ENCODE peak calls at places on chromosomes 6 and 20, in six cellular contexts. I is HepG2, N is K562, X is H1, H is GM12878, S is GM12891. Z is an unnamed sample.
A peak's percentile ranks its signal among the peaks of the same experiment; 100 is the strongest.

GRCh38 chr6:27667651-27668441 is 194.9 kb upstream of the ZNF184 start:
- DNase-seq in X (no peak), I (no peak), S (no peak), H (no peak), N (no peak), Z (no peak)

GRCh38 chr20:43721429-43722152 is 5.2 kb downstream of the GTSF1L start:
- DNase-seq in S (no peak), I (no peak), H (no peak), X (no peak), N (no peak), Z (no peak)

GRCh38 chr20:18678599-18678998 is 90.7 kb downstream of the DTD1 start:
- DNase-seq in S (no peak), I (no peak), X (no peak), H (no peak), N (no peak), Z (no peak)

GRCh38 chr6:43951756-43952675 is 175.2 kb downstream of the MRPL14 start:
- DNase-seq in N (no peak), X (no peak), S (no peak), I (peak; percentile 31), H (no peak), Z (no peak)

GRCh38 chr20:40658509-40658908 is 30.5 kb downstream of the MAFB start:
- DNase-seq in I (no peak), S (no peak), X (no peak), H (no peak), N (no peak), Z (no peak)

GRCh38 chr6:135159531-135159930 is 21.6 kb upstream of the MYB start:
- DNase-seq in S (no peak), X (no peak), I (no peak), H (no peak), N (no peak), Z (no peak)

GRCh38 chr6:34237316-34237721 is 646 bp downstream of the HMGA1 start:
- DNase-seq in N (peak; percentile 83), I (no peak), S (no peak), H (no peak), X (no peak), Z (no peak)

GRCh38 chr20:59518881-59519706 is 85.2 kb upstream of the PHACTR3 start:
- DNase-seq in S (peak; percentile 66), I (peak; percentile 73), X (no peak), N (peak; percentile 57), H (no peak), Z (peak; percentile 60)

GRCh38 chr6:85403331-85404015 is 46.4 kb upstream of the NT5E start:
- DNase-seq in N (no peak), X (no peak), H (no peak), I (no peak), S (no peak), Z (no peak)

GRCh38 chr6:95117236-95117635 is 460.1 kb upstream of the MANEA start:
- DNase-seq in H (no peak), X (no peak), S (no peak), I (no peak), N (no peak), Z (no peak)

GRCh38 chr6:134351615-134352474 is 33.9 kb upstream of the SGK1 start:
- DNase-seq in S (no peak), X (no peak), N (no peak), I (no peak), H (no peak), Z (no peak)

GRCh38 chr6:136609878-136610706 is 59.9 kb upstream of the MAP7 start:
- DNase-seq in N (peak; percentile 49), X (no peak), I (peak; percentile 46), S (no peak), H (no peak), Z (no peak)

GRCh38 chr6:43454290-43455033 is 886 bp downstream of the DLK2 start:
- DNase-seq in I (peak; percentile 67), X (peak; percentile 54), H (no peak), S (peak; percentile 75), N (peak; percentile 90), Z (peak; percentile 63)

GRCh38 chr6:157219201-157220200 is 103.8 kb downstream of the TMEM242 start:
- DNase-seq in I (peak; percentile 18), X (no peak), N (no peak), S (no peak), H (no peak), Z (no peak)

GRCh38 chr20:33822423-33822822 is 11.3 kb downstream of the CHMP4B start:
- DNase-seq in N (no peak), S (no peak), I (no peak), X (no peak), H (no peak), Z (no peak)

GRCh38 chr6:41635365-41635764 is 2.9 kb upstream of the MDFI start:
- DNase-seq in S (no peak), N (no peak), I (no peak), X (no peak), H (no peak), Z (no peak)

GRCh38 chr20:53899351-53900167 is 170.8 kb downstream of the BCAS1 start:
- DNase-seq in X (no peak), S (no peak), I (no peak), N (no peak), H (peak; percentile 95), Z (peak; percentile 37)

GRCh38 chr6:355809-356208 is 35.7 kb upstream of the IRF4 start:
- DNase-seq in H (no peak), N (no peak), I (no peak), S (no peak), X (no peak), Z (no peak)

GRCh38 chr20:41437836-41438235 is 71.2 kb upstream of the EMILIN3 start:
- DNase-seq in N (no peak), S (no peak), I (no peak), X (no peak), H (no peak), Z (no peak)

GRCh38 chr20:62360854-62361798 is 6.0 kb downstream of the LAMA5 start:
- DNase-seq in I (no peak), H (no peak), S (no peak), N (no peak), X (no peak), Z (no peak)

GRCh38 chr20:62623488-62624324 is 18.6 kb upstream of the SLCO4A1 start:
- DNase-seq in H (peak; percentile 71), N (peak; percentile 99), S (peak; percentile 99), I (peak; percentile 98), X (no peak), Z (peak; percentile 99)

GRCh38 chr20:9491324-9491723 is 23.1 kb upstream of the LAMP5 start:
- DNase-seq in X (no peak), N (no peak), I (no peak), S (no peak), H (no peak), Z (no peak)

GRCh38 chr6:146859206-146859605 is 260.4 kb downstream of the ADGB start:
- DNase-seq in S (no peak), I (no peak), N (no peak), H (no peak), X (no peak), Z (no peak)

GRCh38 chr20:15654208-15654649 is 919.0 kb downstream of the KIF16B start:
- DNase-seq in I (peak; percentile 68), N (peak; percentile 23), H (peak; percentile 43), X (peak; percentile 44), S (peak; percentile 30), Z (peak; percentile 27)

GRCh38 chr6:25014375-25014774 is 78.6 kb upstream of the RIPOR2 start:
- DNase-seq in H (no peak), N (no peak), X (no peak), S (no peak), I (no peak), Z (no peak)
- TF ChIP-seq POLR2AphosphoS5 in H (no peak), N (no peak), X (no peak), S (no peak), I (no peak), Z (no peak)

GRCh38 chr6:7132398-7132797 is 24.6 kb downstream of the RREB1 start:
- DNase-seq in N (no peak), S (no peak), X (no peak), H (no peak), I (no peak), Z (no peak)
- TF ChIP-seq TAF1 in N (no peak), S (no peak), X (no peak), H (no peak), I (no peak), Z (no peak)

DNA sequence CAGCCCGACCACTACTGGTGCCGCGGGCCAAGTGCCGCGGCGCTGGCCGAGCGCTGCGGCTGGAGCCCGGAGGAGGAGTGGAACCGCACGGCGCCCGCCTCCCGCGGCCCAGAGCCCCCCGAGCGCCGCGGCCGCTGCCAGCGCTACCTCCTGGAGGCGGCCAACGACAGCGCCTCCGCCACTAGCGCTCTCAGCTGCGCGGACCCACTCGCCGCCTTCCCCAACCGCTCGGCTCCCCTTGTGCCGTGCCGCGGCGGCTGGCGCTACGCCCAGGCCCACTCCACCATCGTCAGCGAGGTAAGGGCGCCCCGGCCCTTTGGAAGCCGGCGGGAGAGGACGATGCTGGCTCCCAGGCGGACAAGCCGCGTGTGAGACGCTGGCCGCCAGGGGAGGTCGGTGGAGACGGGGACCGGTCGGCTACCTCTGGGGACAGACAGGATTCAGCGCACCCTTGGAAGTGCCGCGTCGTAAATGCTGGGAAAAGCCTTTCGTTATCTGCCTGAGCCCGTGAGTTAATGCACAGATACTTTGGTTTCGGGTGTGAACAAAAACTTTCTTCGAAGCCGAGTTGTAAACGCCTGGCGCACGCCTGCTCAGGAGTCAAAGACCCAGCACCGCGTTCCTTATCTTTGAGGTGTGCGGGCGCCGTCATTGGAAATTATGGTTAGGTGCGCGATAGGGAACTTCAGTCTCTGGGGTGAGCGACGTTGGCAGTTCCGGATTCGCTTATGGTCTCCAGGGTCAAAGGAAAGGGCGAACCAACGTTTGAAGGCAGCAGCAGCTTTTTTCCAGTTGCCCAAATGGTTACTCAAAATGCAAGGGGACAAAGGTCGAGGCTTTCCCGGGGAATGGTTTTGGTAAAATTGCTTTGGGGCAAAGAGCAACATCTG is 619 bp downstream of the SLC22A3 start:
- DNase-seq in H (no peak), S (peak; percentile 27), N (no peak), X (no peak), I (peak; percentile 87), Z (no peak)
- TF ChIP-seq POLR2A in H (no peak), S (no peak), N (no peak), X (no peak), I (peak; percentile 72), Z (no peak)

DNA sequence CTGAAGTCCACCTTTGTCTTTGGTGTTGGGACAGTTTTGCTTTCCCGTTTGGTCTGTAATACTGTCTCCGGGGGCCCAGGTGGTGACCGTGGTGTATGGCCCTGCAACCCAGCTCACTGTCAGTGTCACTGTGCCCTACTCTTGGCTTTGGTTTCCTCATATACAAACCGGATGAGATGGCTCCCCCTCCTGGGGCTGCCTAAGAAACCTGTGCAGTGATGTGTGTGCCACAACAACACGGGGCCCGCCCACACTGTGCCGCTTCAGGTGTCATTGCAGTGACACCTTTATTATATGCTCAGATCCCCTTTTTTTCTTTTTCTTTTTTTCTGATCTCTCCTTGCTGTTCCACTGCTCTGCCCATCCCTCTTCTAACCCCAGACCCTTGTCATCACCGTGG is 73.9 kb downstream of the RAMACL start:
- DNase-seq in S (peak; percentile 63), N (no peak), I (no peak), X (no peak), H (no peak), Z (peak; percentile 20)
- TF ChIP-seq POLR2AphosphoS5 in S (no peak), N (no peak), I (no peak), X (no peak), H (no peak), Z (no peak)

Z was measured in GM12892.